ENCODE peak calls at places on chromosomes 3 and 15, in seven cellular contexts. One of them, this sample, is unnamed.

GRCh38 chr15:63985221-63986184 is 60.8 kb downstream of the DAPK2 start:
- DNase-seq in K562: no peak
- DNase-seq in pancreas: peak
- DNase-seq in BE2C: no peak
- DNase-seq in astrocyte of the spinal cord: no peak
- DNase-seq in breast epithelium: no peak
- DNase-seq in NB4: no peak
- DNase-seq in this sample: peak

GRCh38 chr15:25058080-25058785 is 103.4 kb downstream of the SNRPN start:
- DNase-seq in K562: no peak
- DNase-seq in pancreas: no peak
- DNase-seq in BE2C: no peak
- DNase-seq in astrocyte of the spinal cord: no peak
- DNase-seq in breast epithelium: peak
- DNase-seq in NB4: no peak
- DNase-seq in this sample: no peak

GRCh38 chr15:33068531-33068990 is 126.0 kb downstream of the FMN1 start:
- DNase-seq in K562: no peak
- DNase-seq in pancreas: peak
- DNase-seq in BE2C: no peak
- DNase-seq in astrocyte of the spinal cord: peak
- DNase-seq in breast epithelium: peak
- DNase-seq in NB4: no peak
- DNase-seq in this sample: no peak

GRCh38 chr3:54822206-54822605 is 105.7 kb downstream of the LRTM1 start:
- DNase-seq in K562: no peak
- DNase-seq in pancreas: no peak
- DNase-seq in BE2C: no peak
- DNase-seq in astrocyte of the spinal cord: peak
- DNase-seq in breast epithelium: peak
- DNase-seq in NB4: peak
- DNase-seq in this sample: peak

GRCh38 chr3:21754839-21755238 is 3.8 kb upstream of the ZNF385D start:
- DNase-seq in K562: no peak
- DNase-seq in pancreas: no peak
- DNase-seq in BE2C: no peak
- DNase-seq in astrocyte of the spinal cord: no peak
- DNase-seq in breast epithelium: no peak
- DNase-seq in NB4: no peak
- DNase-seq in this sample: no peak

GRCh38 chr15:48330045-48330840 is 986 bp upstream of the DUT start:
- DNase-seq in K562: no peak
- DNase-seq in pancreas: no peak
- DNase-seq in BE2C: no peak
- DNase-seq in astrocyte of the spinal cord: peak
- DNase-seq in breast epithelium: no peak
- DNase-seq in NB4: no peak
- DNase-seq in this sample: peak

GRCh38 chr3:73614385-73614784 is 10.4 kb downstream of the PDZRN3 start:
- DNase-seq in K562: no peak
- DNase-seq in pancreas: no peak
- DNase-seq in BE2C: no peak
- DNase-seq in astrocyte of the spinal cord: peak
- DNase-seq in breast epithelium: peak
- DNase-seq in NB4: peak
- DNase-seq in this sample: peak

GRCh38 chr3:45067486-45067885 is 41.4 kb downstream of the CLEC3B start:
- DNase-seq in K562: no peak
- DNase-seq in pancreas: no peak
- DNase-seq in BE2C: no peak
- DNase-seq in astrocyte of the spinal cord: no peak
- DNase-seq in breast epithelium: no peak
- DNase-seq in NB4: no peak
- DNase-seq in this sample: no peak

GRCh38 chr3:113070226-113071220 is 79.7 kb downstream of the GTPBP8 start:
- DNase-seq in K562: no peak
- DNase-seq in pancreas: no peak
- DNase-seq in BE2C: no peak
- DNase-seq in astrocyte of the spinal cord: peak
- DNase-seq in breast epithelium: no peak
- DNase-seq in NB4: no peak
- DNase-seq in this sample: no peak

GRCh38 chr3:147799601-147800000 is 390.4 kb downstream of the ZIC1 start:
- DNase-seq in K562: no peak
- DNase-seq in pancreas: no peak
- DNase-seq in BE2C: no peak
- DNase-seq in astrocyte of the spinal cord: peak
- DNase-seq in breast epithelium: no peak
- DNase-seq in NB4: no peak
- DNase-seq in this sample: no peak

GRCh38 chr15:74816624-74817369 is 4.2 kb downstream of the LMAN1L start:
- DNase-seq in K562: no peak
- DNase-seq in pancreas: no peak
- DNase-seq in BE2C: no peak
- DNase-seq in astrocyte of the spinal cord: no peak
- DNase-seq in breast epithelium: no peak
- DNase-seq in NB4: no peak
- DNase-seq in this sample: no peak

GRCh38 chr15:64897345-64897985 is 14.2 kb upstream of the ANKDD1A start:
- DNase-seq in K562: no peak
- DNase-seq in pancreas: no peak
- DNase-seq in BE2C: no peak
- DNase-seq in astrocyte of the spinal cord: peak
- DNase-seq in breast epithelium: no peak
- DNase-seq in NB4: peak
- DNase-seq in this sample: peak

DNA sequence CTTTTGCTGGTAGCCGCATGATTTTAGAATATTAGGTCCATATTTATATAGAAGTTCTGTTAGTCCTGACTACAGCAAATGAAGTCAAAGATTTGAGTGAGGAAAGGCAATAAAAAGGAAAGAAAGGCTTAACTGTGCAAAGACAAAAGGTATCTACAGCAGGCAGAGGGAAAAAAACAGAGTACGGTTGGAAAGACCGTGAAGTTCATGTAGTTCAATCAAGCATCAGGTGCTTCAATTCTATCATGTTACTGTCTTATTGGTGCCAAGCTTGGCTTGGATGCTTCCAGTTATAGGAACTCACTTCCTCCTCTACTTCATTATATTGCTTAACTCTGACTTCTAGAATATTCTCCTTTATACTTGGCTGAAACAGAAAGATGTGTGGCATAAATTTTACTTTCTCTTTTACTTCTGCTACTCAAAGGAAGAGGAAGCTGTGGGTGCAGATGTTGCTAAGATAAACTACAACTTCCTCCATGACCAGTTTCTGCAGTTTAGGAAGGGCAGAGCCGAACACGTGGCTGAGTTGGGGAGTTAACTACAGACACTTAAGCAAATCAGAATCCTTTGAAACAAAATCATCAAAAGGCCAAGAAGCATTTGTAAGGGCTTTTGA is 72.6 kb upstream of the ZBED2 start:
- DNase-seq in K562: no peak
- DNase-seq in pancreas: no peak
- DNase-seq in BE2C: no peak
- DNase-seq in astrocyte of the spinal cord: peak
- DNase-seq in breast epithelium: no peak
- DNase-seq in NB4: peak
- DNase-seq in this sample: no peak
- H3K4me3 ChIP-seq in K562: no peak
- H3K4me3 ChIP-seq in pancreas: no peak
- H3K4me3 ChIP-seq in BE2C: no peak
- H3K4me3 ChIP-seq in astrocyte of the spinal cord: no peak
- H3K4me3 ChIP-seq in breast epithelium: no peak
- H3K4me3 ChIP-seq in NB4: no peak
- H3K4me3 ChIP-seq in this sample: no peak

GRCh38 chr3:120442975-120443517 is 7.7 kb downstream of the FSTL1 start:
- DNase-seq in K562: peak
- DNase-seq in pancreas: no peak
- DNase-seq in BE2C: no peak
- DNase-seq in astrocyte of the spinal cord: no peak
- DNase-seq in breast epithelium: no peak
- DNase-seq in NB4: no peak
- DNase-seq in this sample: peak
- TF ChIP-seq CTCF in K562: no peak
- TF ChIP-seq CTCF in pancreas: no peak
- TF ChIP-seq CTCF in BE2C: peak
- TF ChIP-seq CTCF in astrocyte of the spinal cord: peak
- TF ChIP-seq CTCF in breast epithelium: no peak
- TF ChIP-seq CTCF in NB4: no peak
- TF ChIP-seq CTCF in this sample: peak

DNA sequence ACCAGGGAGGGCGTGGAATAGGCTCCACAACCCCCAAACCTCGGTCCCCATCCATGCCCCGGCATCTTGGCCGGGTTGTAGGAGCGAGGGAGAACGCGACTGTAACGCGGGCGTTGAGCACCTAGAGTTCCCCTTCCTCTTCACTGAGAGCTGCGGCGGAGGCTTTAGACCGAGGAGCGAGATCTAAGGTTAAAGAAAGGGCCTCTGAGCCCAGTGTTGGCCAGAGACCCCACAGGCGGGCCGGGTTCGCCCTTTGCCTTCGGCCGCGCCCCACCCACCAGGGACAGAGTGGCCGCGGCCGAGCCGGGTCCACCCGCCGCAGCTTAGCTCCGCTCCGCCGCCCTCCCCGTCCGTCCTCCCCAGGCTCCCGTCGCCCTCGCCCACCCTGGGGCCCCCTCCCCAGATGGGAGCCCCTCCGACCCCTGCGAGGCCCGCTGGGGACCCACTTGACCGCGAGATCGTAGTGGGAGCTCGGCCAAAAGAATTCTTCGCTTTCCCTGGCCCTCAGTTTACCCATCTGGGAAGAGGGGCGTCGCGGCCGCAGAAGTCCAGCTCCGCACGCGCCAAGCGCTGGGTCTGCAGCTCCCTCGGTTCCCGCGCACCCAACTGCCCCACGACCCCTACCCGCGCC is 425 bp downstream of the ANPEP start:
- DNase-seq in K562: no peak
- DNase-seq in pancreas: no peak
- DNase-seq in BE2C: no peak
- DNase-seq in astrocyte of the spinal cord: no peak
- DNase-seq in breast epithelium: no peak
- DNase-seq in NB4: peak
- DNase-seq in this sample: peak
- H3K4me3 ChIP-seq in K562: peak
- H3K4me3 ChIP-seq in pancreas: peak
- H3K4me3 ChIP-seq in BE2C: no peak
- H3K4me3 ChIP-seq in astrocyte of the spinal cord: peak
- H3K4me3 ChIP-seq in breast epithelium: peak
- H3K4me3 ChIP-seq in NB4: peak
- H3K4me3 ChIP-seq in this sample: no peak

GRCh38 chr15:93562752-93563151 is 473.7 kb upstream of the RGMA start:
- DNase-seq in K562: no peak
- DNase-seq in pancreas: no peak
- DNase-seq in BE2C: no peak
- DNase-seq in astrocyte of the spinal cord: no peak
- DNase-seq in breast epithelium: no peak
- DNase-seq in NB4: no peak
- DNase-seq in this sample: no peak

GRCh38 chr15:93563218-93563617 is 474.2 kb upstream of the RGMA start:
- DNase-seq in K562: no peak
- DNase-seq in pancreas: no peak
- DNase-seq in BE2C: no peak
- DNase-seq in astrocyte of the spinal cord: no peak
- DNase-seq in breast epithelium: no peak
- DNase-seq in NB4: no peak
- DNase-seq in this sample: no peak

GRCh38 chr15:93570571-93570970 is 481.6 kb upstream of the RGMA start:
- DNase-seq in K562: no peak
- DNase-seq in pancreas: no peak
- DNase-seq in BE2C: no peak
- DNase-seq in astrocyte of the spinal cord: no peak
- DNase-seq in breast epithelium: no peak
- DNase-seq in NB4: no peak
- DNase-seq in this sample: no peak

DNA sequence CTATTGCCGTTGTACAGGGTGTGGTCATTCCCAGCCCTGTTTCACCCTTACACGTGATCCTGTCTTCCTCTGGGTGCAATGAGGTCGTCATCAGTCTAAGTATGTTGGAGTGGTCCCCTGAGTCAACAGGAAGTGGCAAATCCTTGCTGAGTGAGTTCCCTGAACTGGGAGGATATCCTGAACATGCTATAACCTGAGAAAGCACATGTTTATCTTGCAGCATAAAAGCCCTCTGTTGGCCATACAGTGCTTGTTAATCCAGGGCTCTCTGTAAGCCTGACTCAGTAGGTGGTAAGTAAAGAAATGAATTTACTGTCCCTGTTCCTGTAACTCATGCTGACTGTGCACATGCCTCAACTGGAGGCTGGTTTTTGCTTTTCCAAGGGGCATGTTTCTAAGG is 477.8 kb upstream of the RGMA start:
- DNase-seq in K562: no peak
- DNase-seq in pancreas: no peak
- DNase-seq in BE2C: no peak
- DNase-seq in astrocyte of the spinal cord: no peak
- DNase-seq in breast epithelium: no peak
- DNase-seq in NB4: peak
- DNase-seq in this sample: no peak
- TF ChIP-seq CTCF in K562: no peak
- TF ChIP-seq CTCF in pancreas: no peak
- TF ChIP-seq CTCF in BE2C: no peak
- TF ChIP-seq CTCF in astrocyte of the spinal cord: no peak
- TF ChIP-seq CTCF in breast epithelium: no peak
- TF ChIP-seq CTCF in NB4: no peak
- TF ChIP-seq CTCF in this sample: no peak

GRCh38 chr15:40845511-40846284 is 1.9 kb downstream of the SPINT1 start:
- DNase-seq in K562: no peak
- DNase-seq in pancreas: peak
- DNase-seq in BE2C: no peak
- DNase-seq in astrocyte of the spinal cord: no peak
- DNase-seq in breast epithelium: peak
- DNase-seq in NB4: no peak
- DNase-seq in this sample: no peak

GRCh38 chr15:40843183-40843884 is 514 bp upstream of the SPINT1 start:
- DNase-seq in K562: peak
- DNase-seq in pancreas: no peak
- DNase-seq in BE2C: no peak
- DNase-seq in astrocyte of the spinal cord: no peak
- DNase-seq in breast epithelium: no peak
- DNase-seq in NB4: no peak
- DNase-seq in this sample: no peak

GRCh38 chr15:40844543-40844981 is 714 bp downstream of the SPINT1 start:
- DNase-seq in K562: peak
- DNase-seq in pancreas: peak
- DNase-seq in BE2C: no peak
- DNase-seq in astrocyte of the spinal cord: no peak
- DNase-seq in breast epithelium: no peak
- DNase-seq in NB4: peak
- DNase-seq in this sample: no peak

GRCh38 chr15:40843885-40844542 is at the start of gene SPINT1:
- DNase-seq in K562: peak
- DNase-seq in pancreas: peak
- DNase-seq in BE2C: no peak
- DNase-seq in astrocyte of the spinal cord: no peak
- DNase-seq in breast epithelium: peak
- DNase-seq in NB4: peak
- DNase-seq in this sample: peak

GRCh38 chr15:40845036-40845435 is 1.2 kb downstream of the SPINT1 start:
- DNase-seq in K562: no peak
- DNase-seq in pancreas: no peak
- DNase-seq in BE2C: no peak
- DNase-seq in astrocyte of the spinal cord: no peak
- DNase-seq in breast epithelium: no peak
- DNase-seq in NB4: peak
- DNase-seq in this sample: no peak
- H3K4me3 ChIP-seq in K562: no peak
- H3K4me3 ChIP-seq in pancreas: peak
- H3K4me3 ChIP-seq in BE2C: no peak
- H3K4me3 ChIP-seq in astrocyte of the spinal cord: no peak
- H3K4me3 ChIP-seq in breast epithelium: peak
- H3K4me3 ChIP-seq in NB4: peak
- H3K4me3 ChIP-seq in this sample: peak

GRCh38 chr15:101664303-101664913 is 12.2 kb upstream of the TM2D3 start:
- DNase-seq in K562: peak
- DNase-seq in pancreas: no peak
- DNase-seq in BE2C: peak
- DNase-seq in astrocyte of the spinal cord: no peak
- DNase-seq in breast epithelium: no peak
- DNase-seq in NB4: peak
- DNase-seq in this sample: peak
- TF ChIP-seq CTCF in K562: peak
- TF ChIP-seq CTCF in pancreas: no peak
- TF ChIP-seq CTCF in BE2C: peak
- TF ChIP-seq CTCF in astrocyte of the spinal cord: peak
- TF ChIP-seq CTCF in breast epithelium: no peak
- TF ChIP-seq CTCF in NB4: peak
- TF ChIP-seq CTCF in this sample: peak